ENCODE peak calls at places on chromosomes 12 and 14, in eight cellular contexts. P is SK-N-SH, A is GM12878, Q is stomach, D is transverse colon, G is esophagus muscularis mucosa, J is sigmoid colon, F is tibial nerve. B is an unnamed sample.

GRCh38 chr12:48980389-48980952 is 2.3 kb downstream of the WNT1 start:
- DNase-seq in P (peak; percentile 62), A (no peak), Q (no peak), D (peak; percentile 53), G (no peak), J (no peak), F (no peak), B (no peak)

GRCh38 chr14:80926706-80927384 is 14.7 kb downstream of the CEP128 start:
- DNase-seq in P (no peak), A (no peak), Q (no peak), D (no peak), G (no peak), J (no peak), F (no peak), B (no peak)

GRCh38 chr12:88572785-88573565 is 7.3 kb downstream of the KITLG start:
- DNase-seq in P (no peak), A (no peak), Q (no peak), D (no peak), G (no peak), J (no peak), F (no peak), B (no peak)

GRCh38 chr12:129675947-129676346 is 227.9 kb downstream of the TMEM132D start:
- DNase-seq in P (no peak), A (no peak), Q (no peak), D (no peak), G (no peak), J (no peak), F (no peak), B (no peak)

GRCh38 chr12:91804533-91804932 is 341.1 kb downstream of the BTG1 start:
- DNase-seq in P (no peak), A (no peak), Q (no peak), D (no peak), G (no peak), J (no peak), F (no peak), B (no peak)

GRCh38 chr14:100476012-100476822 is 111.0 kb downstream of the BEGAIN start:
- DNase-seq in P (no peak), A (no peak), Q (peak; percentile 42), D (peak; percentile 42), G (no peak), J (no peak), F (no peak), B (no peak)

GRCh38 chr12:123998344-123998941 is 25.4 kb downstream of the ZNF664 start:
- DNase-seq in P (no peak), A (no peak), Q (no peak), D (no peak), G (no peak), J (no peak), F (no peak), B (no peak)

GRCh38 chr14:46580941-46581671 is 70.5 kb downstream of the RPL10L start:
- DNase-seq in P (peak; percentile 0), A (no peak), Q (no peak), D (peak; percentile 14), G (no peak), J (no peak), F (no peak), B (no peak)

GRCh38 chr14:25537846-25538455 is 488.0 kb upstream of the STXBP6 start:
- DNase-seq in P (peak; percentile 26), A (no peak), Q (peak; percentile 44), D (peak; percentile 28), G (no peak), J (no peak), F (no peak), B (no peak)

GRCh38 chr12:16417058-16417457 is 69.6 kb downstream of the MGST1 start:
- DNase-seq in P (no peak), A (no peak), Q (no peak), D (no peak), G (no peak), J (no peak), F (no peak), B (no peak)

GRCh38 chr12:64077922-64078321 is 144.2 kb downstream of the KICS2 start:
- DNase-seq in P (no peak), A (no peak), Q (no peak), D (no peak), G (no peak), J (no peak), F (no peak), B (no peak)

GRCh38 chr12:107242189-107242588 is 148.8 kb upstream of the CRY1 start:
- DNase-seq in P (no peak), A (no peak), Q (no peak), D (no peak), G (no peak), J (no peak), F (no peak), B (no peak)

GRCh38 chr12:56836800-56837663 is 73.9 kb downstream of the HSD17B6 start:
- DNase-seq in P (no peak), A (no peak), Q (no peak), D (no peak), G (no peak), J (no peak), F (no peak), B (no peak)

GRCh38 chr12:112936927-112937326 is 1.3 kb upstream of the OAS3 start:
- DNase-seq in P (no peak), A (no peak), Q (no peak), D (no peak), G (no peak), J (no peak), F (no peak), B (no peak)

GRCh38 chr14:61662437-61663311 is 32.6 kb upstream of the HIF1A start:
- DNase-seq in P (peak; percentile 19), A (peak; percentile 100), Q (peak; percentile 35), D (peak; percentile 41), G (peak; percentile 81), J (no peak), F (peak; percentile 13), B (no peak)

GRCh38 chr14:55170526-55170925 is 20.9 kb downstream of the DLGAP5 start:
- DNase-seq in P (no peak), A (no peak), Q (no peak), D (no peak), G (no peak), J (no peak), F (no peak), B (no peak)

GRCh38 chr14:69135133-69135532 is 17.8 kb downstream of the DCAF5 start:
- DNase-seq in P (no peak), A (no peak), Q (no peak), D (no peak), G (no peak), J (no peak), F (no peak), B (no peak)

GRCh38 chr14:103030741-103031565 is 26.4 kb downstream of the CDC42BPB start:
- DNase-seq in P (no peak), A (no peak), Q (no peak), D (no peak), G (no peak), J (no peak), F (no peak), B (no peak)

DNA sequence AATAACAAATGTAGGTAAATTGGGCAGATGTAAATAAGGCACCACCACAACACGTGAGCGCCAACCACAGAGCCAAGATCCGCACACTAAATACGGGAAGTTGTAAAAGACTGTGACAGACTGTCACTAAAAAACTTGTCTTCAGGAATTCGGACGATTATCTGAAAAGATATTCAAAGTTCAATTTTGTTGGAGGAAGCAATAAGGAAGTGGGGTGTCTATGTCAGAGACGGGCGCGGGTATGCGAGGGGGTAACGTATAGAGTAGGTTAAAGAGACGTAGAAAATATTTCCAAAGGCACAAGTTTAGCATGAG is 1.5 kb upstream of the HSP90B1 start:
- DNase-seq in P (no peak), A (peak; percentile 80), Q (peak; percentile 33), D (peak; percentile 70), G (no peak), J (no peak), F (peak; percentile 45), B (peak; percentile 46)
- TF ChIP-seq EP300 in P (no peak), A (peak; percentile 81), Q (no peak), D (no peak), G (no peak), J (no peak), F (no peak), B (peak; percentile 14)

GRCh38 chr12:52342781-52343490 is 21.7 kb upstream of the KRT83 start:
- DNase-seq in P (no peak), A (no peak), Q (no peak), D (no peak), G (no peak), J (no peak), F (no peak), B (no peak)

GRCh38 chr12:52344111-52344510 is 22.9 kb upstream of the KRT83 start:
- DNase-seq in P (no peak), A (no peak), Q (no peak), D (no peak), G (no peak), J (peak; percentile 48), F (no peak), B (no peak)

GRCh38 chr12:52341066-52341580 is 19.9 kb upstream of the KRT83 start:
- DNase-seq in P (no peak), A (no peak), Q (no peak), D (no peak), G (no peak), J (no peak), F (no peak), B (no peak)

GRCh38 chr12:52346596-52346995 is 20.7 kb downstream of the KRT85 start:
- DNase-seq in P (no peak), A (peak; percentile 16), Q (peak; percentile 64), D (no peak), G (no peak), J (no peak), F (no peak), B (no peak)

GRCh38 chr12:52343550-52343949 is 22.4 kb upstream of the KRT83 start:
- DNase-seq in P (no peak), A (no peak), Q (no peak), D (no peak), G (no peak), J (no peak), F (no peak), B (no peak)
- H3K27me3 ChIP-seq in P (peaks cover 29% of the 10 kb centered on the region), A (no peaks in the 10 kb centered on the region), Q (no peaks in the 10 kb centered on the region), D (peaks cover under 1% of the 10 kb centered on the region), G (no peaks in the 10 kb centered on the region), J (no peaks in the 10 kb centered on the region), F (peaks cover 7% of the 10 kb centered on the region), B (no peaks in the 10 kb centered on the region)

GRCh38 chr12:40336573-40337199 is 111.9 kb downstream of the LRRK2 start:
- DNase-seq in P (peak; percentile 37), A (no peak), Q (no peak), D (no peak), G (no peak), J (no peak), F (no peak), B (no peak)

GRCh38 chr12:40327506-40327905 is 102.7 kb downstream of the LRRK2 start:
- DNase-seq in P (no peak), A (no peak), Q (no peak), D (no peak), G (no peak), J (no peak), F (no peak), B (no peak)

GRCh38 chr12:40330180-40330579 is 105.4 kb downstream of the LRRK2 start:
- DNase-seq in P (no peak), A (no peak), Q (no peak), D (no peak), G (no peak), J (no peak), F (no peak), B (no peak)

GRCh38 chr12:40331886-40332285 is 107.1 kb downstream of the LRRK2 start:
- DNase-seq in P (no peak), A (no peak), Q (no peak), D (no peak), G (no peak), J (no peak), F (no peak), B (no peak)
- H3K36me3 ChIP-seq in P (no peaks in the 10 kb centered on the region), A (no peaks in the 10 kb centered on the region), Q (peaks cover 52% of the 10 kb centered on the region), D (no peaks in the 10 kb centered on the region), G (peaks cover 52% of the 10 kb centered on the region), J (peaks cover 67% of the 10 kb centered on the region), F (peaks cover 4% of the 10 kb centered on the region), B (peaks cover 2% of the 10 kb centered on the region)

GRCh38 chr12:115338566-115339294 is 654.8 kb upstream of the TBX3 start:
- DNase-seq in P (no peak), A (peak; percentile 67), Q (no peak), D (no peak), G (no peak), J (no peak), F (no peak), B (no peak)
- TF ChIP-seq EP300 in P (no peak), A (no peak), Q (no peak), D (no peak), G (no peak), J (no peak), F (no peak), B (no peak)